ENCODE peak calls at places on chromosomes 12 and 14, in ten cellular contexts. One of them, this sample, is unnamed.

GRCh38 chr14:66074546-66074945 is 411.6 kb upstream of the CCDC196 start:
- DNase-seq in foreskin fibroblast: no peak
- DNase-seq in stomach: no peak
- DNase-seq in spleen: no peak
- DNase-seq in heart left ventricle: no peak
- DNase-seq in fibroblast of the aortic adventitia: no peak
- DNase-seq in astrocyte of the cerebellum: no peak
- DNase-seq in sigmoid colon: no peak
- DNase-seq in A549: no peak
- DNase-seq in suprapubic skin: no peak
- DNase-seq in this sample: no peak

GRCh38 chr12:2051700-2052625 is 824 bp upstream of the CACNA1C start:
- DNase-seq in foreskin fibroblast: no peak
- DNase-seq in stomach: no peak
- DNase-seq in spleen: no peak
- DNase-seq in heart left ventricle: no peak
- DNase-seq in fibroblast of the aortic adventitia: peak; percentile 19
- DNase-seq in astrocyte of the cerebellum: no peak
- DNase-seq in sigmoid colon: no peak
- DNase-seq in A549: no peak
- DNase-seq in suprapubic skin: no peak
- DNase-seq in this sample: no peak

GRCh38 chr12:16407332-16407731 is 59.9 kb downstream of the MGST1 start:
- DNase-seq in foreskin fibroblast: no peak
- DNase-seq in stomach: no peak
- DNase-seq in spleen: no peak
- DNase-seq in heart left ventricle: no peak
- DNase-seq in fibroblast of the aortic adventitia: no peak
- DNase-seq in astrocyte of the cerebellum: no peak
- DNase-seq in sigmoid colon: no peak
- DNase-seq in A549: no peak
- DNase-seq in suprapubic skin: no peak
- DNase-seq in this sample: no peak

GRCh38 chr14:105414456-105415371 is 4.9 kb upstream of the MTA1 start:
- DNase-seq in foreskin fibroblast: peak; percentile 73
- DNase-seq in stomach: peak; percentile 69
- DNase-seq in spleen: peak; percentile 89
- DNase-seq in heart left ventricle: peak; percentile 84
- DNase-seq in fibroblast of the aortic adventitia: peak; percentile 59
- DNase-seq in astrocyte of the cerebellum: peak; percentile 8
- DNase-seq in sigmoid colon: peak; percentile 90
- DNase-seq in A549: peak; percentile 61
- DNase-seq in suprapubic skin: peak; percentile 85
- DNase-seq in this sample: peak; percentile 61

GRCh38 chr12:39884616-39885125 is 221.2 kb downstream of the SLC2A13 start:
- DNase-seq in foreskin fibroblast: no peak
- DNase-seq in stomach: no peak
- DNase-seq in spleen: no peak
- DNase-seq in heart left ventricle: no peak
- DNase-seq in fibroblast of the aortic adventitia: no peak
- DNase-seq in astrocyte of the cerebellum: no peak
- DNase-seq in sigmoid colon: no peak
- DNase-seq in A549: no peak
- DNase-seq in suprapubic skin: no peak
- DNase-seq in this sample: no peak

GRCh38 chr12:64840949-64841717 is 16.7 kb downstream of the TBC1D30 start:
- DNase-seq in foreskin fibroblast: no peak
- DNase-seq in stomach: no peak
- DNase-seq in spleen: no peak
- DNase-seq in heart left ventricle: no peak
- DNase-seq in fibroblast of the aortic adventitia: no peak
- DNase-seq in astrocyte of the cerebellum: no peak
- DNase-seq in sigmoid colon: no peak
- DNase-seq in A549: no peak
- DNase-seq in suprapubic skin: no peak
- DNase-seq in this sample: no peak

GRCh38 chr12:11650697-11651281 is 1.3 kb downstream of the ETV6 start:
- DNase-seq in foreskin fibroblast: no peak
- DNase-seq in stomach: no peak
- DNase-seq in spleen: no peak
- DNase-seq in heart left ventricle: no peak
- DNase-seq in fibroblast of the aortic adventitia: peak; percentile 51
- DNase-seq in astrocyte of the cerebellum: no peak
- DNase-seq in sigmoid colon: no peak
- DNase-seq in A549: no peak
- DNase-seq in suprapubic skin: no peak
- DNase-seq in this sample: peak; percentile 37

GRCh38 chr14:31761325-31761724 is 200.1 kb downstream of the NUBPL start:
- DNase-seq in foreskin fibroblast: no peak
- DNase-seq in stomach: no peak
- DNase-seq in spleen: no peak
- DNase-seq in heart left ventricle: no peak
- DNase-seq in fibroblast of the aortic adventitia: no peak
- DNase-seq in astrocyte of the cerebellum: no peak
- DNase-seq in sigmoid colon: no peak
- DNase-seq in A549: no peak
- DNase-seq in suprapubic skin: no peak
- DNase-seq in this sample: no peak

GRCh38 chr12:48336564-48336963 is 14.2 kb downstream of the ZNF641 start:
- DNase-seq in foreskin fibroblast: no peak
- DNase-seq in stomach: no peak
- DNase-seq in spleen: no peak
- DNase-seq in heart left ventricle: no peak
- DNase-seq in fibroblast of the aortic adventitia: no peak
- DNase-seq in astrocyte of the cerebellum: no peak
- DNase-seq in sigmoid colon: no peak
- DNase-seq in A549: peak; percentile 31
- DNase-seq in suprapubic skin: no peak
- DNase-seq in this sample: no peak

GRCh38 chr14:81435578-81436295 is 35.6 kb upstream of the STON2 start:
- DNase-seq in foreskin fibroblast: no peak
- DNase-seq in stomach: peak; percentile 41
- DNase-seq in spleen: peak; percentile 85
- DNase-seq in heart left ventricle: peak; percentile 44
- DNase-seq in fibroblast of the aortic adventitia: peak; percentile 28
- DNase-seq in astrocyte of the cerebellum: no peak
- DNase-seq in sigmoid colon: peak; percentile 78
- DNase-seq in A549: peak; percentile 26
- DNase-seq in suprapubic skin: peak; percentile 81
- DNase-seq in this sample: peak; percentile 11

DNA sequence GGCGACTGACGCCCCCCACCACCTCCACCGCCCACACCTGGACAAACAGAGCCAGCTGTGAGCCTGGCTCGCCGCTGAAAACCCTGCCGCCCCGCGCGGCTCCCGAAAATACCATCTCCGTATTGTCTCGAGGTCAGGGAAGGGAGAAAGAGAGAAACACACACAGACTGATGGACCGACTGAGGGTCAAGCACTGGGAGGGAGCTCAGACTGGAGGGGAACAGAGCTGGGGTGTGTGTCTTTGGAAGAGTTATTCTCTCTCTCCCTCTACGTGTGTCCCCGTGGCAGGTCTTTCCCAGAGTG is 4.1 kb upstream of the SIX1 start:
- DNase-seq in foreskin fibroblast: no peak
- DNase-seq in stomach: no peak
- DNase-seq in spleen: no peak
- DNase-seq in heart left ventricle: no peak
- DNase-seq in fibroblast of the aortic adventitia: no peak
- DNase-seq in astrocyte of the cerebellum: no peak
- DNase-seq in sigmoid colon: no peak
- DNase-seq in A549: no peak
- DNase-seq in suprapubic skin: no peak
- DNase-seq in this sample: no peak
- H3K4me3 ChIP-seq in foreskin fibroblast: peak overlapping the region; percentile 33
- H3K4me3 ChIP-seq in stomach: no peak overlapping the region
- H3K4me3 ChIP-seq in spleen: no peak overlapping the region
- H3K4me3 ChIP-seq in heart left ventricle: no peak overlapping the region
- H3K4me3 ChIP-seq in fibroblast of the aortic adventitia: no peak overlapping the region
- H3K4me3 ChIP-seq in astrocyte of the cerebellum: no peak overlapping the region
- H3K4me3 ChIP-seq in sigmoid colon: no peak overlapping the region
- H3K4me3 ChIP-seq in A549: no peak overlapping the region
- H3K4me3 ChIP-seq in suprapubic skin: no peak overlapping the region
- H3K4me3 ChIP-seq in this sample: peak overlapping the region; percentile 20

DNA sequence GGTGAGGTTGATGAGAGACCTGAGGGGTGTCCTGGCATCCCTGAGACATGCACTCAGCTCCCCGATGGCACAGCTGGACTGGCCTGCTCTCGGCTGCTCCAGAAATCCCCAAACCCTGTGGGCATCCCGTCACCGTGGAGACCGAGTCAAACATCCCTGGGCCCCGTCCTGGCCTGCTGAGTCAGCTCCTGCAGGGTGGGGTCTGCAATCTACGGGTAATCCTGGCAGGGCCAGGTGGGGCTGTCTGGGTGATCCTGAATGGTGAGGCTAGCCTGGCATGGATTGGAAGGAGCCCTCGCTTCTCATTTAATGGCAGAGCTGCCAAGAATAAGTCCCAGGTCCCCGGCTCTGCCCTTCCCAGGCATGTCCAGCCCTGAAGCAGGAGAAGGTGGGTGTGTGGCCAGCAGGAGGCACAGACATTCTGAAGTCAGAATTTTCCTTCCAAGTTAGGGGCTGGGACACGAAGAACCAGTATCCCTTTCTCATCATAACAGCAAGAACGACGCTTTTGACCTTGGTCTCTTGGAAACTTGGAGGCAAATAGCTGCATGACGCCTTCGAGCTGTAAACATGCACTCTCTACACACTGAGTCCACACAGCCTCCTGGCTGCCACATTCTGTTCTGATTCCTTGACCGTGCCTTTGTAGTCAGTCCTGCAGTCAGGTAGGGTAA is 17.7 kb upstream of the SERPINA4 start:
- DNase-seq in foreskin fibroblast: no peak
- DNase-seq in stomach: no peak
- DNase-seq in spleen: no peak
- DNase-seq in heart left ventricle: no peak
- DNase-seq in fibroblast of the aortic adventitia: no peak
- DNase-seq in astrocyte of the cerebellum: no peak
- DNase-seq in sigmoid colon: no peak
- DNase-seq in A549: no peak
- DNase-seq in suprapubic skin: no peak
- DNase-seq in this sample: no peak
- TF ChIP-seq CTCF in foreskin fibroblast: no peak
- TF ChIP-seq CTCF in stomach: no peak
- TF ChIP-seq CTCF in spleen: no peak
- TF ChIP-seq CTCF in heart left ventricle: no peak
- TF ChIP-seq CTCF in fibroblast of the aortic adventitia: no peak
- TF ChIP-seq CTCF in astrocyte of the cerebellum: no peak
- TF ChIP-seq CTCF in sigmoid colon: no peak
- TF ChIP-seq CTCF in A549: no peak
- TF ChIP-seq CTCF in suprapubic skin: no peak
- TF ChIP-seq CTCF in this sample: no peak

GRCh38 chr14:51653096-51653814 is 1.5 kb downstream of the FRMD6 start:
- DNase-seq in foreskin fibroblast: peak; percentile 42
- DNase-seq in stomach: no peak
- DNase-seq in spleen: no peak
- DNase-seq in heart left ventricle: no peak
- DNase-seq in fibroblast of the aortic adventitia: peak; percentile 91
- DNase-seq in astrocyte of the cerebellum: peak; percentile 75
- DNase-seq in sigmoid colon: no peak
- DNase-seq in A549: peak; percentile 58
- DNase-seq in suprapubic skin: no peak
- DNase-seq in this sample: peak; percentile 88

GRCh38 chr14:51654549-51654879 is 2.8 kb downstream of the FRMD6 start:
- DNase-seq in foreskin fibroblast: no peak
- DNase-seq in stomach: no peak
- DNase-seq in spleen: no peak
- DNase-seq in heart left ventricle: no peak
- DNase-seq in fibroblast of the aortic adventitia: no peak
- DNase-seq in astrocyte of the cerebellum: no peak
- DNase-seq in sigmoid colon: no peak
- DNase-seq in A549: no peak
- DNase-seq in suprapubic skin: no peak
- DNase-seq in this sample: no peak

GRCh38 chr14:51652168-51653095 is 722 bp downstream of the FRMD6 start:
- DNase-seq in foreskin fibroblast: no peak
- DNase-seq in stomach: peak; percentile 38
- DNase-seq in spleen: peak; percentile 90
- DNase-seq in heart left ventricle: peak; percentile 39
- DNase-seq in fibroblast of the aortic adventitia: peak; percentile 33
- DNase-seq in astrocyte of the cerebellum: no peak
- DNase-seq in sigmoid colon: peak; percentile 76
- DNase-seq in A549: no peak
- DNase-seq in suprapubic skin: peak; percentile 81
- DNase-seq in this sample: no peak

GRCh38 chr14:51651388-51652167 is at the start of gene FRMD6:
- DNase-seq in foreskin fibroblast: peak; percentile 89
- DNase-seq in stomach: peak; percentile 76
- DNase-seq in spleen: peak; percentile 94
- DNase-seq in heart left ventricle: peak; percentile 93
- DNase-seq in fibroblast of the aortic adventitia: peak; percentile 86
- DNase-seq in astrocyte of the cerebellum: peak; percentile 57
- DNase-seq in sigmoid colon: peak; percentile 93
- DNase-seq in A549: peak; percentile 89
- DNase-seq in suprapubic skin: peak; percentile 92
- DNase-seq in this sample: peak; percentile 94

GRCh38 chr14:51653855-51654548 is 2.3 kb downstream of the FRMD6 start:
- DNase-seq in foreskin fibroblast: no peak
- DNase-seq in stomach: no peak
- DNase-seq in spleen: no peak
- DNase-seq in heart left ventricle: no peak
- DNase-seq in fibroblast of the aortic adventitia: peak; percentile 51
- DNase-seq in astrocyte of the cerebellum: no peak
- DNase-seq in sigmoid colon: no peak
- DNase-seq in A549: no peak
- DNase-seq in suprapubic skin: no peak
- DNase-seq in this sample: no peak
- H3K4me3 ChIP-seq in foreskin fibroblast: peak overlapping the region; percentile 84
- H3K4me3 ChIP-seq in stomach: peak overlapping the region; percentile 93
- H3K4me3 ChIP-seq in spleen: peak overlapping the region; percentile 82
- H3K4me3 ChIP-seq in heart left ventricle: peak overlapping the region; percentile 89
- H3K4me3 ChIP-seq in fibroblast of the aortic adventitia: peak overlapping the region; percentile 94
- H3K4me3 ChIP-seq in astrocyte of the cerebellum: peak overlapping the region; percentile 79
- H3K4me3 ChIP-seq in sigmoid colon: peak overlapping the region; percentile 85
- H3K4me3 ChIP-seq in A549: peak overlapping the region; percentile 52
- H3K4me3 ChIP-seq in suprapubic skin: peak overlapping the region; percentile 94
- H3K4me3 ChIP-seq in this sample: peak overlapping the region; percentile 92

DNA sequence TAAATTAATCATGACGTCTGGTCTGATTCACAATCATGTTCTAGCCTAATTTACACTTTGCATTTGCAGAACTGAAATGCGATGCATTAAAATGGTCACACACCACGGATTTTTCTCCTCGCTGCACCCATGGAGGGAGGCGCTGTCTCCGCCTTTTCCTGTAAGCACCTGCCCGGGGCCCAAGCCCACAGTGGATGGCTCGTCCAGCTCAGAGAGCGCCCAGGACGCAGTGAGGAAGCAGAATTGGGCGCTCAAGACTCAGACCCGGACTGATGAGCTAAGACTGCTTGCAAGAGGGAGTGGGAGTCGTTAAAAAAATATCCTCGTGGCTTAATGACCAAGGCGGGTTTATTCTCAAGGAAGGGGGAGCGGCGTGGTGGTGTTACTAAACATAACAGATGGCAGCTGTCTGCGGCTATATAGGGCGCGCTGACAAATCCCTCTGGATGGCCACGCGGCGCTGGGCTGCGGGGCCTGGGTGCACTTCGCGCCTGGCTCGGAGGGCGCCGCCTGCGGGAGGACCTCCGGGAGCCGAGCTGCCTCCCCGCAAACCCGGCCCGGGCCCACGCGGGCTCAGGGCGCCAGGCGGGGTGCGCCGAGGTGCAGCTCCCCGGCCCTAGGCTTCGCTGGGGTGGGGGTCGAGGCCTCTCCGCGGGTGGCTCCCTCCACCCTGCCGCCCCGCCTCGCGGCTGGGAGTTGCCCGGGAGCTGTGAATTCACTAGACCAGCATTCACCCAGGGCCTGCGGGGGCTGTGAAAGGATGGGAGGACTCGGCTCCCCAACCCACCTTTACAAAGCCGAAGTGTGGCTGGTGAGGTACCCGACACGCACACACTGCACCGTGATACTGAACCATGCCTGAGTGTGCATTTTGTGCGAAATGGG is 78.7 kb downstream of the PPM1A start:
- DNase-seq in foreskin fibroblast: no peak
- DNase-seq in stomach: peak; percentile 56
- DNase-seq in spleen: peak; percentile 85
- DNase-seq in heart left ventricle: peak; percentile 29
- DNase-seq in fibroblast of the aortic adventitia: no peak
- DNase-seq in astrocyte of the cerebellum: no peak
- DNase-seq in sigmoid colon: no peak
- DNase-seq in A549: peak; percentile 14
- DNase-seq in suprapubic skin: no peak
- DNase-seq in this sample: peak; percentile 4
- TF ChIP-seq CTCF in foreskin fibroblast: no peak
- TF ChIP-seq CTCF in stomach: no peak
- TF ChIP-seq CTCF in spleen: no peak
- TF ChIP-seq CTCF in heart left ventricle: no peak
- TF ChIP-seq CTCF in fibroblast of the aortic adventitia: no peak
- TF ChIP-seq CTCF in astrocyte of the cerebellum: no peak
- TF ChIP-seq CTCF in sigmoid colon: no peak
- TF ChIP-seq CTCF in A549: peak; percentile 6
- TF ChIP-seq CTCF in suprapubic skin: no peak
- TF ChIP-seq CTCF in this sample: no peak

This sample was measured in AG10803.